ENCODE peak calls at places on chromosomes 4 and X, in seven cellular contexts. One of them, this sample, is unnamed.

GRCh38 chrX:33784548-33784947 is 347.6 kb downstream of the FAM47A start:
- DNase-seq in lower leg skin: no peak
- DNase-seq in bronchial epithelial cell: no peak
- DNase-seq in body of pancreas: no peak
- DNase-seq in dorsolateral prefrontal cortex: no peak
- DNase-seq in HCT116: no peak
- DNase-seq in cardiac muscle cell: no peak
- DNase-seq in this sample: no peak

GRCh38 chr4:141541851-141542250 is 94.5 kb upstream of the IL15 start:
- DNase-seq in cardiac muscle cell: no peak
- DNase-seq in HCT116: no peak
- DNase-seq in dorsolateral prefrontal cortex: no peak
- DNase-seq in lower leg skin: no peak
- DNase-seq in body of pancreas: no peak
- DNase-seq in bronchial epithelial cell: no peak
- DNase-seq in this sample: peak

GRCh38 chr4:153064571-153064970 is 128.4 kb downstream of the FHDC1 start:
- DNase-seq in lower leg skin: no peak
- DNase-seq in body of pancreas: no peak
- DNase-seq in dorsolateral prefrontal cortex: no peak
- DNase-seq in HCT116: no peak
- DNase-seq in bronchial epithelial cell: no peak
- DNase-seq in cardiac muscle cell: no peak
- DNase-seq in this sample: no peak

GRCh38 chr4:110622841-110623709 is at the start of gene PITX2:
- DNase-seq in HCT116: peak
- DNase-seq in body of pancreas: peak
- DNase-seq in cardiac muscle cell: peak
- DNase-seq in dorsolateral prefrontal cortex: no peak
- DNase-seq in bronchial epithelial cell: peak
- DNase-seq in lower leg skin: peak
- DNase-seq in this sample: peak

GRCh38 chrX:116961872-116962582 is 499.3 kb upstream of the CT83 start:
- DNase-seq in HCT116: no peak
- DNase-seq in lower leg skin: no peak
- DNase-seq in dorsolateral prefrontal cortex: no peak
- DNase-seq in bronchial epithelial cell: peak
- DNase-seq in body of pancreas: no peak
- DNase-seq in cardiac muscle cell: peak
- DNase-seq in this sample: no peak

GRCh38 chr4:62210521-62210920 is 1010.4 kb downstream of the ADGRL3 start:
- DNase-seq in lower leg skin: no peak
- DNase-seq in HCT116: no peak
- DNase-seq in body of pancreas: no peak
- DNase-seq in dorsolateral prefrontal cortex: no peak
- DNase-seq in bronchial epithelial cell: no peak
- DNase-seq in cardiac muscle cell: no peak
- DNase-seq in this sample: no peak

GRCh38 chrX:42176790-42177189 is 253.4 kb upstream of the CASK start:
- DNase-seq in dorsolateral prefrontal cortex: no peak
- DNase-seq in HCT116: no peak
- DNase-seq in cardiac muscle cell: no peak
- DNase-seq in bronchial epithelial cell: no peak
- DNase-seq in lower leg skin: no peak
- DNase-seq in body of pancreas: peak
- DNase-seq in this sample: no peak

GRCh38 chr4:17664755-17665154 is 50.3 kb downstream of the MED28 start:
- DNase-seq in HCT116: no peak
- DNase-seq in bronchial epithelial cell: no peak
- DNase-seq in cardiac muscle cell: no peak
- DNase-seq in lower leg skin: no peak
- DNase-seq in dorsolateral prefrontal cortex: no peak
- DNase-seq in body of pancreas: peak
- DNase-seq in this sample: no peak

GRCh38 chrX:124194209-124194608 is 138.3 kb upstream of the TEX13D start:
- DNase-seq in HCT116: no peak
- DNase-seq in body of pancreas: peak
- DNase-seq in dorsolateral prefrontal cortex: no peak
- DNase-seq in lower leg skin: no peak
- DNase-seq in cardiac muscle cell: no peak
- DNase-seq in bronchial epithelial cell: no peak
- DNase-seq in this sample: peak

GRCh38 chrX:71910526-71911022 is at the start of gene NHSL2:
- DNase-seq in body of pancreas: peak
- DNase-seq in cardiac muscle cell: peak
- DNase-seq in HCT116: no peak
- DNase-seq in dorsolateral prefrontal cortex: no peak
- DNase-seq in lower leg skin: no peak
- DNase-seq in bronchial epithelial cell: no peak
- DNase-seq in this sample: no peak

GRCh38 chr4:26384380-26385057 is 63.7 kb downstream of the RBPJ start:
- DNase-seq in cardiac muscle cell: no peak
- DNase-seq in bronchial epithelial cell: no peak
- DNase-seq in HCT116: no peak
- DNase-seq in dorsolateral prefrontal cortex: no peak
- DNase-seq in lower leg skin: no peak
- DNase-seq in body of pancreas: no peak
- DNase-seq in this sample: no peak
- H3K4me3 ChIP-seq in cardiac muscle cell: no peak
- H3K4me3 ChIP-seq in bronchial epithelial cell: no peak
- H3K4me3 ChIP-seq in HCT116: no peak
- H3K4me3 ChIP-seq in dorsolateral prefrontal cortex: no peak
- H3K4me3 ChIP-seq in lower leg skin: no peak
- H3K4me3 ChIP-seq in body of pancreas: no peak
- H3K4me3 ChIP-seq in this sample: no peak

GRCh38 chrX:107710617-107711391 is 64.8 kb downstream of the TSC22D3 start:
- DNase-seq in HCT116: peak
- DNase-seq in lower leg skin: peak
- DNase-seq in bronchial epithelial cell: peak
- DNase-seq in cardiac muscle cell: no peak
- DNase-seq in body of pancreas: peak
- DNase-seq in dorsolateral prefrontal cortex: no peak
- DNase-seq in this sample: peak
- TF ChIP-seq CTCF in HCT116: no peak
- TF ChIP-seq CTCF in lower leg skin: no peak
- TF ChIP-seq CTCF in bronchial epithelial cell: no peak
- TF ChIP-seq CTCF in cardiac muscle cell: no peak
- TF ChIP-seq CTCF in body of pancreas: no peak
- TF ChIP-seq CTCF in dorsolateral prefrontal cortex: no peak
- TF ChIP-seq CTCF in this sample: no peak

GRCh38 chrX:104863466-104863865 is 297.5 kb downstream of the IL1RAPL2 start:
- DNase-seq in lower leg skin: no peak
- DNase-seq in dorsolateral prefrontal cortex: no peak
- DNase-seq in HCT116: no peak
- DNase-seq in bronchial epithelial cell: no peak
- DNase-seq in cardiac muscle cell: no peak
- DNase-seq in body of pancreas: no peak
- DNase-seq in this sample: no peak
- H3K4me3 ChIP-seq in lower leg skin: no peak
- H3K4me3 ChIP-seq in dorsolateral prefrontal cortex: no peak
- H3K4me3 ChIP-seq in HCT116: no peak
- H3K4me3 ChIP-seq in bronchial epithelial cell: no peak
- H3K4me3 ChIP-seq in cardiac muscle cell: no peak
- H3K4me3 ChIP-seq in body of pancreas: no peak
- H3K4me3 ChIP-seq in this sample: no peak

GRCh38 chr4:2761035-2761923 is 5.1 kb upstream of the TNIP2 start:
- DNase-seq in lower leg skin: no peak
- DNase-seq in dorsolateral prefrontal cortex: no peak
- DNase-seq in bronchial epithelial cell: peak
- DNase-seq in HCT116: no peak
- DNase-seq in cardiac muscle cell: no peak
- DNase-seq in body of pancreas: peak
- DNase-seq in this sample: peak
- TF ChIP-seq CTCF in lower leg skin: no peak
- TF ChIP-seq CTCF in dorsolateral prefrontal cortex: no peak
- TF ChIP-seq CTCF in bronchial epithelial cell: peak
- TF ChIP-seq CTCF in HCT116: peak
- TF ChIP-seq CTCF in cardiac muscle cell: no peak
- TF ChIP-seq CTCF in body of pancreas: no peak
- TF ChIP-seq CTCF in this sample: peak

DNA sequence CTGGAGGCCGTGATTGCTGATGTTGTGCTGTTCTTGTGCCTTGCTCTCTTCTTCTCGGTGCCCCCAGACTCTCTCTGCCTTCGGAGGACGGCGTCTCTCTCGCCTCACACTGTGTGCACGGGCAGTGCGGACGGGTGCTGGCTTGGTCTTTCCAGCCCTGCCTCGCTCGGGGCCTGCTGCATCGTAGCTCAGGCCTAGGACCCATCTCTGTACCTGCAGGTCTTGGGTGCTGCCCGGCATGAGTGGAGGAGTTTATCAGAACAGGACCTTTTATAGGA is 18.2 kb downstream of the RGS12 start:
- DNase-seq in dorsolateral prefrontal cortex: peak
- DNase-seq in body of pancreas: no peak
- DNase-seq in bronchial epithelial cell: no peak
- DNase-seq in HCT116: no peak
- DNase-seq in lower leg skin: no peak
- DNase-seq in cardiac muscle cell: no peak
- DNase-seq in this sample: no peak
- H3K4me3 ChIP-seq in dorsolateral prefrontal cortex: no peak
- H3K4me3 ChIP-seq in body of pancreas: no peak
- H3K4me3 ChIP-seq in bronchial epithelial cell: no peak
- H3K4me3 ChIP-seq in HCT116: no peak
- H3K4me3 ChIP-seq in lower leg skin: no peak
- H3K4me3 ChIP-seq in cardiac muscle cell: no peak
- H3K4me3 ChIP-seq in this sample: no peak

GRCh38 chrX:1932231-1932630 is 317.4 kb downstream of the ASMT start:
- DNase-seq in lower leg skin: no peak
- DNase-seq in dorsolateral prefrontal cortex: no peak
- DNase-seq in HCT116: no peak
- DNase-seq in body of pancreas: no peak
- DNase-seq in bronchial epithelial cell: no peak
- DNase-seq in cardiac muscle cell: peak
- DNase-seq in this sample: peak

GRCh38 chrX:1933964-1934363 is 319.1 kb downstream of the ASMT start:
- DNase-seq in lower leg skin: no peak
- DNase-seq in HCT116: no peak
- DNase-seq in bronchial epithelial cell: no peak
- DNase-seq in body of pancreas: no peak
- DNase-seq in cardiac muscle cell: no peak
- DNase-seq in dorsolateral prefrontal cortex: no peak
- DNase-seq in this sample: no peak

GRCh38 chrX:1941291-1941690 is 326.4 kb downstream of the ASMT start:
- DNase-seq in cardiac muscle cell: peak
- DNase-seq in dorsolateral prefrontal cortex: no peak
- DNase-seq in HCT116: no peak
- DNase-seq in body of pancreas: no peak
- DNase-seq in bronchial epithelial cell: no peak
- DNase-seq in lower leg skin: no peak
- DNase-seq in this sample: no peak

DNA sequence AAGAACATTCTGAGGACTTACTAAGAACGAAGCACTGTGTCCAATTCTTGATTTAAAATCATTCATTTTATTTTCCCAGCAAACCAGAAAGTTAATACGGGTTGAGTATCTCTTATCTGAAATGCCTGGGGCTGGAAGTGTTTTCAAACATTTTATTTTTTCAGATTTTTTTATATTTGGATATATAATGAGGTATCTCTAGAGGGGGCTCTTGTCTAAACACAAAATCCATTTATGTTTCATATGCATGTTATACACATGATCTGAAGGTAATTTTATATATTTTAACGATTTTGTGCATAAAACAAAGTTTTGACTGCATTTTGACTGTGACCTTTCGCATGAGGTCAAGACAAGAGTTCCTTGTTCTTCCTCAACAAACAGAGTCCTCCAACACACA is 320.9 kb downstream of the ASMT start:
- DNase-seq in dorsolateral prefrontal cortex: no peak
- DNase-seq in body of pancreas: no peak
- DNase-seq in cardiac muscle cell: no peak
- DNase-seq in HCT116: no peak
- DNase-seq in bronchial epithelial cell: no peak
- DNase-seq in lower leg skin: no peak
- DNase-seq in this sample: no peak
- TF ChIP-seq CTCF in dorsolateral prefrontal cortex: no peak
- TF ChIP-seq CTCF in body of pancreas: no peak
- TF ChIP-seq CTCF in cardiac muscle cell: no peak
- TF ChIP-seq CTCF in HCT116: no peak
- TF ChIP-seq CTCF in bronchial epithelial cell: no peak
- TF ChIP-seq CTCF in lower leg skin: no peak
- TF ChIP-seq CTCF in this sample: no peak

GRCh38 chr4:186204103-186204559 is 12.8 kb downstream of the CYP4V2 start:
- DNase-seq in lower leg skin: peak
- DNase-seq in body of pancreas: peak
- DNase-seq in cardiac muscle cell: no peak
- DNase-seq in HCT116: peak
- DNase-seq in bronchial epithelial cell: no peak
- DNase-seq in dorsolateral prefrontal cortex: no peak
- DNase-seq in this sample: peak
- H3K4me3 ChIP-seq in lower leg skin: no peak
- H3K4me3 ChIP-seq in body of pancreas: no peak
- H3K4me3 ChIP-seq in cardiac muscle cell: no peak
- H3K4me3 ChIP-seq in HCT116: peak
- H3K4me3 ChIP-seq in bronchial epithelial cell: no peak
- H3K4me3 ChIP-seq in dorsolateral prefrontal cortex: no peak
- H3K4me3 ChIP-seq in this sample: peak